ENCODE peak calls at places on chromosomes 5 and 9, in eight cellular contexts. V, D, J, S, N, W, P and H are unnamed samples.

GRCh38 chr9:3909966-3910650 is 384.3 kb upstream of the RFX3 start:
- DNase-seq in V (no peak), D (no peak), J (peak; percentile 84), S (no peak), N (peak; percentile 12), W (no peak), P (no peak), H (no peak)

GRCh38 chr5:138755084-138755748 is 2.0 kb downstream of the CTNNA1 start:
- DNase-seq in V (no peak), D (no peak), J (no peak), S (no peak), N (no peak), W (no peak), P (no peak), H (no peak)

GRCh38 chr9:36101916-36102741 is 34.4 kb upstream of the GLIPR2 start:
- DNase-seq in V (no peak), D (no peak), J (peak; percentile 18), S (no peak), N (no peak), W (no peak), P (no peak), H (no peak)

GRCh38 chr9:135463140-135463539 is 16.4 kb upstream of the PPP1R26 start:
- DNase-seq in V (no peak), D (no peak), J (no peak), S (no peak), N (no peak), W (no peak), P (no peak), H (no peak)

GRCh38 chr9:129282308-129283211 is 104.5 kb upstream of the IER5L start:
- DNase-seq in V (no peak), D (peak; percentile 69), J (peak; percentile 40), S (no peak), N (peak; percentile 7), W (no peak), P (no peak), H (no peak)

GRCh38 chr5:132094393-132095076 is 20.9 kb downstream of the CSF2 start:
- DNase-seq in V (no peak), D (peak; percentile 71), J (no peak), S (no peak), N (no peak), W (no peak), P (no peak), H (no peak)

GRCh38 chr9:70177121-70177520 is 81.7 kb upstream of the SMC5 start:
- DNase-seq in V (no peak), D (no peak), J (no peak), S (no peak), N (no peak), W (no peak), P (no peak), H (no peak)

GRCh38 chr9:111423389-111423788 is 60.8 kb downstream of the ECPAS start:
- DNase-seq in V (no peak), D (no peak), J (no peak), S (no peak), N (no peak), W (no peak), P (no peak), H (no peak)

GRCh38 chr5:111631328-111631727 is 119.0 kb upstream of the STARD4 start:
- DNase-seq in V (no peak), D (no peak), J (no peak), S (no peak), N (no peak), W (no peak), P (no peak), H (no peak)

GRCh38 chr9:89601856-89602562 is 2.8 kb upstream of the GADD45G start:
- DNase-seq in V (no peak), D (no peak), J (no peak), S (no peak), N (peak; percentile 4), W (no peak), P (no peak), H (no peak)